ENCODE peak calls at places on chromosomes 16 and 17, in nine cellular contexts. T is right atrium auricular region; L is uterus; N is HCT116; A is CD4-positive, alpha-beta T cell; X is hippocampal formation; M is stimulated activated CD4-positive, alpha-beta T cell treated with anti-CD3 and anti-CD28 coated beads, Interleukin-4, amount 100 ng/mL, for 4 hours; Z is left lung; J is memory B cell. G is an unnamed sample.

GRCh38 chr16:74627506-74628220 is 20.7 kb upstream of the GLG1 start:
- DNase-seq in T (no peak), L (peak), N (no peak), A (no peak), X (no peak), M (no peak), Z (no peak), J (no peak), G (no peak)

GRCh38 chr16:53996961-53997360 is 289.6 kb downstream of the IRX3 start:
- DNase-seq in T (no peak), L (no peak), N (no peak), A (no peak), X (no peak), M (no peak), Z (no peak), J (no peak), G (no peak)

GRCh38 chr16:2039286-2040030 is 8.2 kb downstream of the NTHL1 start:
- DNase-seq in T (peak), L (peak), N (no peak), A (no peak), X (no peak), M (no peak), Z (peak), J (no peak), G (peak)

GRCh38 chr17:77445030-77445907 is 304.5 kb downstream of the SEC14L1 start:
- DNase-seq in T (no peak), L (peak), N (no peak), A (peak), X (peak), M (peak), Z (peak), J (peak), G (no peak)

GRCh38 chr17:17752822-17753448 is 71.7 kb downstream of the RAI1 start:
- DNase-seq in T (no peak), L (no peak), N (no peak), A (no peak), X (peak), M (no peak), Z (no peak), J (no peak), G (no peak)

GRCh38 chr17:64341181-64341580 is 49.5 kb downstream of the PECAM1 start:
- DNase-seq in T (no peak), L (no peak), N (no peak), A (no peak), X (no peak), M (no peak), Z (no peak), J (no peak), G (no peak)

GRCh38 chr17:69466905-69467630 is 52.6 kb downstream of the MAP2K6 start:
- DNase-seq in T (no peak), L (no peak), N (no peak), A (no peak), X (peak), M (no peak), Z (no peak), J (no peak), G (no peak)

GRCh38 chr17:34760931-34761500 is 181.6 kb downstream of the TMEM132E start:
- DNase-seq in T (no peak), L (no peak), N (no peak), A (no peak), X (no peak), M (no peak), Z (no peak), J (no peak), G (no peak)

GRCh38 chr17:67659028-67659427 is 58.7 kb upstream of the NOL11 start:
- DNase-seq in T (no peak), L (no peak), N (no peak), A (no peak), X (no peak), M (no peak), Z (no peak), J (no peak), G (no peak)

GRCh38 chr17:65156185-65156834 is 19.1 kb downstream of the RGS9 start:
- DNase-seq in T (no peak), L (no peak), N (no peak), A (no peak), X (no peak), M (no peak), Z (no peak), J (no peak), G (no peak)

GRCh38 chr17:5933430-5933829 is 136.7 kb upstream of the WSCD1 start:
- DNase-seq in T (no peak), L (no peak), N (no peak), A (no peak), X (no peak), M (no peak), Z (no peak), J (no peak), G (no peak)

GRCh38 chr16:81106826-81107503 is 10.8 kb upstream of the GCSH start:
- DNase-seq in T (no peak), L (no peak), N (no peak), A (no peak), X (no peak), M (no peak), Z (no peak), J (no peak), G (no peak)

GRCh38 chr17:8080799-8081219 is 6.7 kb downstream of the ALOX12B start:
- DNase-seq in T (no peak), L (no peak), N (no peak), A (no peak), X (no peak), M (no peak), Z (no peak), J (no peak), G (no peak)

GRCh38 chr17:46027326-46028325 is 28.6 kb downstream of the STH start:
- DNase-seq in T (no peak), L (no peak), N (no peak), A (no peak), X (no peak), M (no peak), Z (no peak), J (no peak), G (no peak)

GRCh38 chr17:144936-145670 is 7.7 kb downstream of the SCGB1C2 start:
- DNase-seq in T (peak), L (peak), N (no peak), A (no peak), X (no peak), M (no peak), Z (peak), J (peak), G (no peak)

GRCh38 chr17:59365383-59365981 is 34.0 kb downstream of the YPEL2 start:
- DNase-seq in T (no peak), L (peak), N (no peak), A (peak), X (peak), M (no peak), Z (no peak), J (no peak), G (no peak)

GRCh38 chr16:2953706-2954105 is 10.4 kb upstream of the KREMEN2 start:
- DNase-seq in T (no peak), L (no peak), N (no peak), A (no peak), X (no peak), M (no peak), Z (no peak), J (no peak), G (no peak)

GRCh38 chr17:74287203-74287602 is 13.2 kb downstream of the DNAI2 start:
- DNase-seq in T (no peak), L (no peak), N (no peak), A (no peak), X (no peak), M (no peak), Z (no peak), J (no peak), G (no peak)

GRCh38 chr17:45305532-45306087 is 11.2 kb downstream of the MAP3K14 start:
- DNase-seq in T (no peak), L (no peak), N (no peak), A (no peak), X (no peak), M (no peak), Z (no peak), J (no peak), G (no peak)

GRCh38 chr16:27460663-27461482 is 58.9 kb downstream of the IL21R start:
- DNase-seq in T (no peak), L (no peak), N (no peak), A (no peak), X (no peak), M (no peak), Z (no peak), J (no peak), G (no peak)